ENCODE peak calls at places on chromosomes 4 and X, in nine cellular contexts. G is endothelial cell; N is effector memory CD8-positive, alpha-beta T cell; Q is naive thymus-derived CD8-positive, alpha-beta T cell; B is islet precursor cell; V is fibroblast of lung; E is GM12878; K is right atrium auricular region; J is NCI-H69. A is an unnamed sample.

GRCh38 chr4:128162434-128162833 is 101.3 kb downstream of the LARP1B start:
- DNase-seq in G (no peak), N (no peak), J (no peak), K (no peak), V (peak), B (no peak), E (no peak), Q (no peak), A (no peak)

GRCh38 chr4:40185830-40186664 is 10.8 kb upstream of the RHOH start:
- DNase-seq in V (peak), G (no peak), Q (no peak), E (peak), J (peak), B (no peak), K (no peak), N (no peak), A (peak)

GRCh38 chr4:121108557-121108956 is 36.2 kb upstream of the NDNF start:
- DNase-seq in N (no peak), G (no peak), E (no peak), V (no peak), J (peak), Q (no peak), K (no peak), B (no peak), A (no peak)

GRCh38 chr4:80876810-80877209 is 153.7 kb upstream of the BMP3 start:
- DNase-seq in V (peak), B (no peak), K (no peak), N (no peak), J (no peak), E (peak), Q (no peak), G (no peak), A (no peak)

GRCh38 chrX:21963736-21964135 is 23.2 kb downstream of the SMS start:
- DNase-seq in K (no peak), E (no peak), Q (no peak), B (no peak), N (no peak), G (no peak), J (peak), V (peak), A (no peak)

GRCh38 chr4:55181606-55182005 is 56.2 kb upstream of the KDR start:
- DNase-seq in J (no peak), N (no peak), G (no peak), K (no peak), B (no peak), Q (no peak), E (no peak), V (peak), A (no peak)

GRCh38 chrX:92260102-92260501 is 480.9 kb downstream of the PCDH11X start:
- DNase-seq in G (no peak), Q (no peak), J (no peak), E (no peak), V (no peak), K (no peak), B (peak), N (no peak), A (no peak)

GRCh38 chrX:41381685-41382084 is 47.7 kb downstream of the DDX3X start:
- DNase-seq in V (peak), E (no peak), J (no peak), K (peak), G (no peak), N (no peak), Q (no peak), B (peak), A (peak)

GRCh38 chrX:42855262-42855661 is 77.3 kb upstream of the PPP1R2C start:
- DNase-seq in K (no peak), E (no peak), J (no peak), B (no peak), V (no peak), G (no peak), N (no peak), Q (no peak), A (no peak)

GRCh38 chrX:13906103-13906502 is 89.2 kb upstream of the GPM6B start:
- DNase-seq in E (no peak), G (no peak), Q (no peak), J (peak), B (no peak), V (no peak), K (no peak), N (no peak), A (no peak)

GRCh38 chr4:6753103-6753560 is 29.4 kb upstream of the KIAA0232 start:
- DNase-seq in K (no peak), V (no peak), Q (no peak), N (no peak), E (no peak), J (no peak), G (no peak), B (no peak), A (no peak)

GRCh38 chr4:125313497-125313896 is 1.3 kb upstream of the FAT4 start:
- DNase-seq in G (peak), V (peak), J (peak), E (no peak), B (peak), K (no peak), N (no peak), Q (no peak), A (peak)

GRCh38 chr4:133465022-133465421 is 315.9 kb downstream of the PCDH10 start:
- DNase-seq in B (no peak), N (no peak), J (no peak), V (no peak), K (no peak), Q (no peak), E (no peak), G (no peak), A (no peak)

GRCh38 chr4:26899991-26900390 is 39.4 kb downstream of the STIM2 start:
- DNase-seq in E (no peak), J (no peak), B (no peak), V (no peak), G (peak), K (no peak), N (no peak), Q (no peak), A (no peak)

GRCh38 chrX:73987166-73987565 is 316.8 kb upstream of the ZCCHC13 start:
- DNase-seq in E (peak), B (no peak), N (no peak), V (no peak), Q (no peak), G (no peak), J (no peak), K (no peak), A (no peak)

GRCh38 chrX:152212969-152213368 is 74.6 kb upstream of the MAGEA10 start:
- DNase-seq in V (no peak), J (no peak), E (no peak), Q (no peak), B (no peak), G (no peak), N (no peak), K (no peak), A (no peak)

GRCh38 chr4:174946246-174946645 is 28.1 kb downstream of the ADAM29 start:
- DNase-seq in N (no peak), J (no peak), Q (no peak), K (no peak), G (no peak), V (no peak), B (no peak), E (no peak), A (no peak)

GRCh38 chr4:151811403-151811802 is 50.6 kb upstream of the GATB start:
- DNase-seq in E (no peak), J (peak), Q (no peak), N (no peak), G (no peak), B (no peak), K (no peak), V (no peak), A (no peak)

GRCh38 chr4:139550724-139551429 is 5.1 kb downstream of the SETD7 start:
- DNase-seq in J (peak), K (peak), G (no peak), N (no peak), B (peak), E (no peak), V (peak), Q (no peak), A (no peak)

GRCh38 chrX:16528620-16529019 is 121.3 kb upstream of the S100G start:
- DNase-seq in Q (no peak), B (no peak), G (no peak), V (no peak), N (peak), K (no peak), J (no peak), E (no peak), A (no peak)

GRCh38 chr4:74133786-74134499 is 24.0 kb upstream of the MTHFD2L start:
- DNase-seq in V (peak), B (peak), G (peak), K (peak), E (peak), J (peak), N (peak), Q (peak), A (peak)

GRCh38 chr4:4640692-4641091 is 98.8 kb upstream of the STX18 start:
- DNase-seq in G (peak), J (no peak), K (no peak), E (no peak), V (no peak), N (no peak), Q (no peak), B (peak), A (no peak)

GRCh38 chrX:38807873-38808272 is 6.6 kb downstream of the MID1IP1 start:
- DNase-seq in G (no peak), N (no peak), V (peak), J (no peak), K (no peak), E (no peak), B (no peak), Q (no peak), A (no peak)

GRCh38 chrX:776529-777230 is 146.1 kb downstream of the SHOX start:
- DNase-seq in V (no peak), E (no peak), J (no peak), N (no peak), K (no peak), B (peak), G (no peak), Q (no peak), A (no peak)

GRCh38 chr4:132063829-132064228 is 1085.3 kb upstream of the PCDH10 start:
- DNase-seq in E (no peak), K (no peak), J (peak), B (no peak), G (no peak), N (no peak), Q (no peak), V (peak), A (no peak)

GRCh38 chr4:145781306-145781705 is 101.4 kb downstream of the C4orf51 start:
- DNase-seq in B (no peak), V (peak), N (no peak), J (no peak), Q (no peak), K (no peak), G (no peak), E (no peak), A (no peak)

GRCh38 chr4:57291911-57292310 is 181.7 kb upstream of the IGFBP7 start:
- DNase-seq in G (no peak), E (no peak), J (no peak), Q (no peak), K (no peak), V (peak), B (no peak), N (no peak), A (peak)

GRCh38 chr4:123587983-123588494 is 191.4 kb downstream of the SPRY1 start:
- DNase-seq in G (no peak), Q (no peak), J (peak), V (peak), B (peak), K (no peak), E (no peak), N (no peak), A (peak)

GRCh38 chrX:18354369-18355329 is at the start of gene SCML2:
- DNase-seq in K (no peak), Q (peak), B (peak), J (peak), V (peak), G (peak), N (no peak), E (no peak), A (no peak)

GRCh38 chr4:67575232-67575888 is 16.8 kb downstream of the STAP1 start:
- DNase-seq in V (no peak), G (no peak), K (no peak), N (no peak), Q (no peak), B (no peak), J (peak), E (peak), A (no peak)

GRCh38 chrX:93673869-93674271 is at the start of gene FAM133A:
- DNase-seq in E (no peak), G (no peak), N (no peak), J (peak), Q (no peak), B (peak), V (peak), K (no peak), A (peak)

GRCh38 chr4:74659576-74660411 is 134.5 kb downstream of the BTC start:
- DNase-seq in G (no peak), V (peak), E (no peak), N (no peak), B (peak), Q (no peak), J (peak), K (no peak), A (peak)

GRCh38 chr4:133623847-133624246 is 474.8 kb downstream of the PCDH10 start:
- DNase-seq in G (no peak), J (no peak), E (no peak), N (no peak), B (no peak), V (no peak), Q (no peak), K (no peak), A (no peak)

A was measured in GM04503.